ENCODE peak calls at places on chromosomes 1 and 21, in seven cellular contexts. X is body of pancreas, A is H9, R is brain microvascular endothelial cell, D is GM12891, E is RCC 7860, N is NCI-H748 treated with DMSO at 0.1 percent for 48 hours. L is an unnamed sample.

GRCh38 chr1:99731384-99731783 is 35.1 kb downstream of the FRRS1 start:
- DNase-seq in N (no peak), E (peak), D (no peak), R (no peak), X (no peak), A (no peak), L (no peak)

GRCh38 chr1:200724064-200724463 is 14.6 kb upstream of the CAMSAP2 start:
- DNase-seq in R (no peak), D (no peak), X (no peak), E (peak), N (no peak), A (no peak), L (no peak)

GRCh38 chr1:75765697-75766355 is 20.2 kb upstream of the RABGGTB start:
- DNase-seq in E (peak), D (no peak), N (no peak), A (no peak), X (no peak), R (peak), L (no peak)

GRCh38 chr1:1286313-1287261 is 6.4 kb downstream of the SCNN1D start:
- DNase-seq in R (no peak), X (no peak), D (no peak), N (no peak), E (no peak), A (peak), L (no peak)

GRCh38 chr1:169844941-169845608 is 48.6 kb downstream of the SCYL3 start:
- DNase-seq in R (no peak), X (no peak), D (no peak), A (no peak), E (no peak), N (no peak), L (no peak)

GRCh38 chr1:20601123-20601825 is 12.4 kb downstream of the CDA start:
- DNase-seq in D (no peak), E (no peak), A (no peak), N (no peak), X (no peak), R (peak), L (no peak)

GRCh38 chr1:1240822-1241587 is 5.5 kb downstream of the C1QTNF12 start:
- DNase-seq in A (no peak), N (no peak), R (no peak), D (no peak), E (no peak), X (no peak), L (peak)

GRCh38 chr21:42385619-42386018 is 10.2 kb downstream of the TMPRSS3 start:
- DNase-seq in E (no peak), D (no peak), R (no peak), X (no peak), A (no peak), N (no peak), L (no peak)

GRCh38 chr1:57058652-57059501 is 93.1 kb upstream of the C8B start:
- DNase-seq in N (no peak), E (no peak), A (no peak), D (no peak), R (no peak), X (no peak), L (no peak)

GRCh38 chr1:25561426-25562100 is 18.2 kb downstream of the LDLRAP1 start:
- DNase-seq in A (no peak), E (no peak), N (no peak), X (no peak), D (no peak), R (no peak), L (no peak)

GRCh38 chr1:3942416-3943122 is 42.5 kb upstream of the C1orf174 start:
- DNase-seq in D (no peak), N (peak), A (no peak), X (no peak), R (no peak), E (no peak), L (no peak)

GRCh38 chr1:209567788-209568187 is 15.7 kb upstream of the CAMK1G start:
- DNase-seq in X (no peak), E (peak), R (peak), D (no peak), N (no peak), A (no peak), L (no peak)

GRCh38 chr1:28986296-28986910 is 72.0 kb downstream of the EPB41 start:
- DNase-seq in X (no peak), R (no peak), D (no peak), A (no peak), N (no peak), E (no peak), L (no peak)

GRCh38 chr1:41109316-41110263 is 88.1 kb upstream of the SLFNL1 start:
- DNase-seq in X (peak), D (no peak), R (peak), A (no peak), N (no peak), E (peak), L (peak)

GRCh38 chr1:20371411-20371810 is 80.7 kb downstream of the VWA5B1 start:
- DNase-seq in E (no peak), N (no peak), R (no peak), A (peak), X (no peak), D (no peak), L (peak)

GRCh38 chr1:94063379-94063778 is 57.6 kb downstream of the ABCA4 start:
- DNase-seq in D (no peak), N (no peak), X (peak), A (no peak), E (no peak), R (peak), L (no peak)

GRCh38 chr1:206686486-206687249 is 2.0 kb downstream of the MAPKAPK2 start:
- DNase-seq in R (no peak), N (no peak), X (no peak), A (no peak), D (peak), E (no peak), L (no peak)

GRCh38 chr21:37430184-37430821 is 63.7 kb downstream of the DYRK1A start:
- DNase-seq in E (no peak), N (no peak), D (no peak), A (no peak), R (no peak), X (no peak), L (peak)

GRCh38 chr1:28343405-28343804 is 14.6 kb downstream of the MED18 start:
- DNase-seq in N (no peak), D (no peak), R (peak), A (no peak), X (no peak), E (peak), L (no peak)

GRCh38 chr1:116988908-116989307 is 12.7 kb upstream of the CD101 start:
- DNase-seq in N (peak), R (no peak), E (peak), X (no peak), D (no peak), A (no peak), L (no peak)

GRCh38 chr1:100862591-100862990 is 32.1 kb downstream of the EXTL2 start:
- DNase-seq in D (no peak), X (no peak), E (no peak), A (no peak), R (peak), N (no peak), L (no peak)

GRCh38 chr1:20546637-20547036 is 5.7 kb upstream of the FAM43B start:
- DNase-seq in A (no peak), N (no peak), E (no peak), R (no peak), D (no peak), X (no peak), L (no peak)

GRCh38 chr1:227961651-227962050 is 13.9 kb upstream of the WNT9A start:
- DNase-seq in D (no peak), X (no peak), E (no peak), R (no peak), A (no peak), N (no peak), L (no peak)

GRCh38 chr1:23699280-23700179 is 7.9 kb downstream of the RPL11 start:
- DNase-seq in X (no peak), E (peak), R (no peak), A (no peak), D (no peak), N (no peak), L (no peak)

GRCh38 chr1:39094685-39095084 is 68.5 kb downstream of the NDUFS5 start:
- DNase-seq in N (no peak), R (no peak), X (no peak), D (no peak), A (no peak), E (no peak), L (no peak)

GRCh38 chr1:108865316-108865910 is 8.5 kb upstream of the AKNAD1 start:
- DNase-seq in D (no peak), R (no peak), N (no peak), X (no peak), E (no peak), A (no peak), L (no peak)

GRCh38 chr1:223230161-223230881 is 87.3 kb upstream of the TLR5 start:
- DNase-seq in X (no peak), N (no peak), D (no peak), A (peak), E (peak), R (peak), L (no peak)

GRCh38 chr1:231139659-231140650 is 21.9 kb upstream of the TRIM67 start:
- DNase-seq in E (peak), X (peak), D (no peak), N (no peak), R (peak), A (no peak), L (peak)

GRCh38 chr1:41925712-41926111 is 7.0 kb upstream of the HIVEP3 start:
- DNase-seq in D (no peak), A (no peak), N (peak), E (no peak), R (no peak), X (no peak), L (peak)

GRCh38 chr1:57839067-57839466 is 415.2 kb upstream of the DAB1 start:
- DNase-seq in N (no peak), A (no peak), X (no peak), D (no peak), E (no peak), R (peak), L (no peak)

GRCh38 chr1:1899266-1899966 is 8.5 kb upstream of the GNB1 start:
- DNase-seq in N (no peak), R (no peak), E (no peak), D (no peak), X (no peak), A (peak), L (no peak)

GRCh38 chr1:2214541-2215241 is 13.4 kb upstream of the SKI start:
- DNase-seq in E (no peak), N (no peak), X (no peak), D (no peak), A (no peak), R (no peak), L (no peak)

GRCh38 chr1:20089328-20090077 is 19.5 kb downstream of the PLA2G5 start:
- DNase-seq in R (no peak), D (no peak), N (no peak), E (no peak), A (peak), X (no peak), L (peak)

GRCh38 chr1:226882187-226882586 is 11.8 kb downstream of the PSEN2 start:
- DNase-seq in E (no peak), R (no peak), A (no peak), N (no peak), D (no peak), X (no peak), L (no peak)

GRCh38 chr1:117821782-117822447 is 107.5 kb downstream of the GDAP2 start:
- DNase-seq in A (no peak), N (peak), D (no peak), R (peak), X (peak), E (peak), L (peak)

GRCh38 chr1:218025454-218025853 is 259.6 kb upstream of the RRP15 start:
- DNase-seq in N (no peak), D (no peak), R (no peak), E (no peak), A (no peak), X (no peak), L (no peak)

L was measured in T47D.